ENCODE peak calls at places on chromosomes 5 and 9, in ten cellular contexts. N is Peyer's patch; X is body of pancreas; E is CD4-positive, alpha-beta T cell; P is CD8-positive, alpha-beta memory T cell; R is right atrium auricular region; K is Karpas-422; O is lower lobe of right lung; V is left ventricle myocardium inferior; M is effector memory CD4-positive, alpha-beta T cell. G is an unnamed sample.

GRCh38 chr9:134732392-134733110 is 90.9 kb downstream of the COL5A1 start:
- DNase-seq in N (no peak), X (no peak), E (no peak), P (no peak), R (no peak), K (no peak), O (no peak), V (no peak), M (no peak), G (no peak)

GRCh38 chr5:143142596-143143435 is 260.7 kb downstream of the NR3C1 start:
- DNase-seq in N (no peak), X (peak), E (no peak), P (no peak), R (peak), K (no peak), O (no peak), V (peak), M (no peak), G (no peak)

GRCh38 chr9:132670359-132670815 is at the start of gene GTF3C4:
- DNase-seq in N (peak), X (peak), E (peak), P (peak), R (peak), K (peak), O (peak), V (peak), M (peak), G (peak)

GRCh38 chr9:93575706-93576295 is 583 bp upstream of the PHF2 start:
- DNase-seq in N (peak), X (peak), E (peak), P (peak), R (peak), K (peak), O (peak), V (peak), M (peak), G (no peak)

GRCh38 chr5:68276740-68277139 is 61.2 kb downstream of the PIK3R1 start:
- DNase-seq in N (no peak), X (no peak), E (no peak), P (no peak), R (no peak), K (no peak), O (no peak), V (no peak), M (no peak), G (no peak)

GRCh38 chr9:27154923-27155322 is 45.9 kb downstream of the TEK start:
- DNase-seq in N (no peak), X (no peak), E (no peak), P (no peak), R (no peak), K (peak), O (no peak), V (no peak), M (no peak), G (no peak)

GRCh38 chr5:136011427-136012001 is 17.3 kb upstream of the TGFBI start:
- DNase-seq in N (no peak), X (no peak), E (no peak), P (no peak), R (no peak), K (no peak), O (no peak), V (no peak), M (no peak), G (no peak)

GRCh38 chr5:95808686-95809413 is 13.7 kb downstream of the GLRX start:
- DNase-seq in N (no peak), X (peak), E (peak), P (peak), R (peak), K (peak), O (peak), V (peak), M (peak), G (peak)

GRCh38 chr9:89215342-89215741 is 36.7 kb upstream of the SHC3 start:
- DNase-seq in N (no peak), X (no peak), E (no peak), P (no peak), R (no peak), K (no peak), O (no peak), V (no peak), M (no peak), G (no peak)

GRCh38 chr5:171555160-171555559 is 135.7 kb downstream of the FGF18 start:
- DNase-seq in N (no peak), X (no peak), E (no peak), P (no peak), R (no peak), K (no peak), O (no peak), V (no peak), M (no peak), G (no peak)

GRCh38 chr5:160869962-160870521 is 18.0 kb upstream of the ATP10B start:
- DNase-seq in N (no peak), X (no peak), E (no peak), P (no peak), R (no peak), K (no peak), O (no peak), V (no peak), M (no peak), G (no peak)
- H3K27ac ChIP-seq in N (no peak), X (no peak), E (no peak), P (no peak), R (no peak), K (no peak), O (no peak), V (no peak), M (no peak), G (no peak)

DNA sequence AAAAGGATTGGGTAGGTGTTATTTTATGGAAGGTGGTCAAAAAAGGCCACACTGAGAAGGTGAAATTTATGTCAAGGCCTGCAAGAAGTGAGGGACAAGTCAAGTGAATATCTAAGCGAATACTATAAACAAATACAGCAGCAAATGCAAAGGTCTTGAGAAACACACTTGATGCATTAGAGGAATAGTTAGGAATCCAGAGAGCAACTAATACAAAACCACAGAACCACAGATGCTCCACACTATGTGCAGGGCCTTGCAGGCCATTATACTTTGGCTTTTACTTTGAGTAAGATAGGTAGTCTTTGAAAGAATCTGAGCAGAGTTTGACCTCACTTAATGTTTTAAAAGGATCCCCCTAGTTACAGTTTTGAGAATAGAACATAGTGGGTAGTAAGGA is 4.6 kb downstream of the ZNF622 start:
- DNase-seq in N (no peak), X (no peak), E (no peak), P (no peak), R (no peak), K (no peak), O (no peak), V (no peak), M (no peak), G (no peak)
- H3K27ac ChIP-seq in N (no peak), X (no peak), E (no peak), P (no peak), R (peak), K (no peak), O (no peak), V (peak), M (no peak), G (no peak)

GRCh38 chr5:150035139-150035893 is 34.8 kb downstream of the HMGXB3 start:
- DNase-seq in N (no peak), X (no peak), E (no peak), P (no peak), R (no peak), K (peak), O (no peak), V (no peak), M (no peak), G (no peak)
- H3K27ac ChIP-seq in N (no peak), X (no peak), E (no peak), P (no peak), R (no peak), K (peak), O (no peak), V (no peak), M (no peak), G (no peak)

GRCh38 chr5:114449836-114450515 is 88.1 kb downstream of the KCNN2 start:
- DNase-seq in N (peak), X (peak), E (no peak), P (no peak), R (peak), K (peak), O (peak), V (peak), M (no peak), G (peak)
- H3K27ac ChIP-seq in N (no peak), X (no peak), E (no peak), P (no peak), R (peak), K (no peak), O (no peak), V (peak), M (no peak), G (no peak)

GRCh38 chr5:75081510-75081909 is 29.2 kb upstream of the GCNT4 start:
- DNase-seq in N (no peak), X (no peak), E (no peak), P (no peak), R (no peak), K (no peak), O (no peak), V (no peak), M (no peak), G (no peak)
- H3K27ac ChIP-seq in N (no peak), X (no peak), E (no peak), P (no peak), R (no peak), K (no peak), O (no peak), V (no peak), M (no peak), G (no peak)

DNA sequence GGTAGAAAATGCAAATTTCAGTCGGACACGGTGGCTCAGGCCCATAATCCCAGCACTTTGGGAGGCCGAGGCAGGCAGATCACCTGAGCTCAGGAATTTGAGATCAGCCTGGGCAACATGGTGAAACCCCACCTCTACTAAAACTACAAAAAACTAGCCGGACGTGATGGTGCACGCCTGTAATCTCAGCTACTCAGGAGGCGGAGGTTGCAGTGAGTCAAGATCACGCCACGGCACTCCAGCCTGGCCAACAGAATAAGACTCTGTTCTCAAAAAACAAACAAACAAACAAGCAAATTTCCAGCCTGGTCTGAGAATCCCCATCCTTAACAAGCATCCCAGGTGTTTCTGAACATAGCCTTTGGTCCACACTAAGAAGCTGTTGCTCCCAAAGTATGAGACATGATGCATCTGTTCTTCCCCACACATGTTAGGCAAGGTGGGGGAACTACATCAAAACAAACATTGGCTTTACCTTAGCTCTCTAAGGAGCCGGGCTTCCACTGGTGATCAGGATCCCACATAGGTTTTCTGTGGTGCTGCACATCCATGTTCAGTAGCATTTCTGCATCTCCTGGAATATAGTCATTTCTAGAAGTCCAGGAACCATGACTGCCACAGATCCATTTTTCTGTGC is 92.5 kb upstream of the DMRT1 start:
- DNase-seq in N (no peak), X (no peak), E (no peak), P (no peak), R (peak), K (no peak), O (no peak), V (no peak), M (no peak), G (no peak)
- H3K27ac ChIP-seq in N (no peak), X (no peak), E (no peak), P (no peak), R (peak), K (no peak), O (no peak), V (peak), M (no peak), G (no peak)

DNA sequence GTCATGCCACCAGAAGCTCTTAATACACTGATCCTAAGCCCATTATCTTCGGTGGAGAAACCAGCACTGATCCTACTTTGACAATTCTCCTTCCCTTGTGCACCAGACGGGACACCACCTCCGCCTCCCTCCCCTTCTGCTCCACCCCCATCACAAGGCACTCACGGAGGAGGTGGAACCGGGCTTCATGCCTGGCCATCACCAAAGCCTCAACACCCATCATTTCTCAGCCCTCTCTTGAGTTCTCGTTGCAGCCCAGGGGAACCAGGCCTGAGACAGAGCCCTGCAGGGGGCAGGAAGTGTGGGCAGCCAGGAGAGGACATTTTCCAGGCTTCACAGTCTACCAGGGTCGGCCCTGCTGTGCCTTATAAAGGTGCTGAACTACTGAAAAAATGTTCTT is 160.5 kb downstream of the GOLPH3 start:
- DNase-seq in N (no peak), X (no peak), E (no peak), P (no peak), R (no peak), K (no peak), O (no peak), V (no peak), M (no peak), G (no peak)
- H3K27ac ChIP-seq in N (no peak), X (no peak), E (no peak), P (no peak), R (no peak), K (no peak), O (no peak), V (no peak), M (no peak), G (no peak)

GRCh38 chr5:178236685-178237084 is 4.1 kb upstream of the PHYKPL start:
- DNase-seq in N (no peak), X (peak), E (no peak), P (no peak), R (peak), K (peak), O (no peak), V (peak), M (no peak), G (peak)

GRCh38 chr5:178236126-178236525 is 3.5 kb upstream of the PHYKPL start:
- DNase-seq in N (no peak), X (no peak), E (no peak), P (no peak), R (no peak), K (no peak), O (no peak), V (peak), M (no peak), G (peak)

GRCh38 chr5:178238711-178239592 is 6.3 kb upstream of the PHYKPL start:
- DNase-seq in N (no peak), X (no peak), E (no peak), P (peak), R (no peak), K (peak), O (peak), V (no peak), M (no peak), G (peak)

GRCh38 chr5:178238313-178238635 is 5.7 kb upstream of the PHYKPL start:
- DNase-seq in N (no peak), X (no peak), E (no peak), P (peak), R (no peak), K (no peak), O (no peak), V (no peak), M (no peak), G (peak)

DNA sequence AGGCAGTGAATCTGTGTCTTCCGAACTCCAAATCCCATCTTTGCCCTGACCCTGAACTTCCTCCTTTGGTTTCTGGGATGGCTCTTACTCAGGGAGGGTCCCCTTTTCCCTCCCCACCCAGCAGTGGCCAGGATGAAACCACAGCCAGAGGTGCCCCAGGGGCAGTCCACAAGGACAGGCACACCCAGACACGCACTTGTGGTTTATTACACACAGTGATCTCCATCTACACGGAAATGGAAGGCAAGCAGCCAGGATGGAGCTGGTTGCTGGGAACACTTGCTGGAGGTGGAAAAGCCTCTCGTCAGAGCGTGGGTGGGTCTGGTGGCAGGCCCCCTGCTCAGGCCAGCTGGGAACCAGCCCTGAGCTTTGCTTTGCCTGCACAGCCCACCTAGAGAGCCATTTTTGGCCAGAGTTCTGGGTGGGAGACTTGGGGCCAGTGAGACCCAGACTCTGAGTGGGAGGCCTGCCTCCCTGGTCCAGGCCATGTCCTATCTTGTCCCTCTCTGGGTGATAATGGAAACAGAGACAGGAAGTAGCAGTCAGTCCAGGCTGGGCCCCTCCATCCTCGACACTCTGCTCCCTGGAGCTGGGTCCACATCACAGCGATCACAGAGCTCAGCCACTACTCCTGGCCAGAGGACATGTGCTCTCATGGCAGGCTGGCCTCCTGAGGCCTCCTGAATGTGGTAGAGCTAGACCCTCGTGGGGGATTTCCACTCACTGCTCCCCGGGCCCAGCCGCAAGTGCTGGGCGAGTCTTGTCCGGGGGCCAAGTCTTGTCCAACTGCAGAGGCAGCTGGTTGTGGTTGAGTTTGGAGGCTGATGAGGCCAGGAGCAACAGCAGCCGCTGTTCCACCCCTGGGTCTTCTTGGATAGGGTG is 5.1 kb upstream of the PHYKPL start:
- DNase-seq in N (peak), X (no peak), E (no peak), P (no peak), R (no peak), K (peak), O (no peak), V (no peak), M (no peak), G (peak)
- H3K27ac ChIP-seq in N (no peak), X (peak), E (no peak), P (peak), R (no peak), K (peak), O (peak), V (peak), M (peak), G (no peak)

G was measured in kidney.